ENCODE peak calls at places on chromosomes 13 and 19, in four cellular contexts. One of them, this sample, is unnamed.

GRCh38 chr13:109684836-109685602 is 101.4 kb downstream of the IRS2 start:
- DNase-seq in H9: no peak
- DNase-seq in stimulated activated CD4-positive, alpha-beta T cell treated with anti-CD3 and anti-CD28 coated beads, TNF-alpha, amount 100 ng/mL, for 4 hours: no peak
- DNase-seq in foreskin fibroblast: no peak
- DNase-seq in this sample: no peak

GRCh38 chr13:77143325-77143907 is 116.5 kb upstream of the FBXL3 start:
- DNase-seq in H9: no peak
- DNase-seq in stimulated activated CD4-positive, alpha-beta T cell treated with anti-CD3 and anti-CD28 coated beads, TNF-alpha, amount 100 ng/mL, for 4 hours: no peak
- DNase-seq in foreskin fibroblast: peak
- DNase-seq in this sample: no peak

GRCh38 chr13:43272866-43273265 is 249.5 kb downstream of the DNAJC15 start:
- DNase-seq in H9: no peak
- DNase-seq in stimulated activated CD4-positive, alpha-beta T cell treated with anti-CD3 and anti-CD28 coated beads, TNF-alpha, amount 100 ng/mL, for 4 hours: no peak
- DNase-seq in foreskin fibroblast: no peak
- DNase-seq in this sample: no peak

GRCh38 chr19:47414469-47414868 is 4.9 kb downstream of the MEIS3 start:
- DNase-seq in H9: no peak
- DNase-seq in stimulated activated CD4-positive, alpha-beta T cell treated with anti-CD3 and anti-CD28 coated beads, TNF-alpha, amount 100 ng/mL, for 4 hours: no peak
- DNase-seq in foreskin fibroblast: no peak
- DNase-seq in this sample: peak

GRCh38 chr19:46791944-46792343 is 3.5 kb upstream of the SLC1A5 start:
- DNase-seq in H9: no peak
- DNase-seq in stimulated activated CD4-positive, alpha-beta T cell treated with anti-CD3 and anti-CD28 coated beads, TNF-alpha, amount 100 ng/mL, for 4 hours: no peak
- DNase-seq in foreskin fibroblast: no peak
- DNase-seq in this sample: peak

GRCh38 chr13:40221131-40221459 is 445.3 kb downstream of the FOXO1 start:
- DNase-seq in H9: no peak
- DNase-seq in stimulated activated CD4-positive, alpha-beta T cell treated with anti-CD3 and anti-CD28 coated beads, TNF-alpha, amount 100 ng/mL, for 4 hours: no peak
- DNase-seq in foreskin fibroblast: no peak
- DNase-seq in this sample: no peak

GRCh38 chr19:6270076-6270745 is 9.6 kb downstream of the MLLT1 start:
- DNase-seq in H9: no peak
- DNase-seq in stimulated activated CD4-positive, alpha-beta T cell treated with anti-CD3 and anti-CD28 coated beads, TNF-alpha, amount 100 ng/mL, for 4 hours: no peak
- DNase-seq in foreskin fibroblast: no peak
- DNase-seq in this sample: no peak

GRCh38 chr13:80251403-80251802 is 89.5 kb downstream of the SPRY2 start:
- DNase-seq in H9: no peak
- DNase-seq in stimulated activated CD4-positive, alpha-beta T cell treated with anti-CD3 and anti-CD28 coated beads, TNF-alpha, amount 100 ng/mL, for 4 hours: no peak
- DNase-seq in foreskin fibroblast: peak
- DNase-seq in this sample: no peak

GRCh38 chr13:23776698-23777570 is 112.3 kb downstream of the MIPEP start:
- DNase-seq in H9: no peak
- DNase-seq in stimulated activated CD4-positive, alpha-beta T cell treated with anti-CD3 and anti-CD28 coated beads, TNF-alpha, amount 100 ng/mL, for 4 hours: no peak
- DNase-seq in foreskin fibroblast: no peak
- DNase-seq in this sample: no peak

GRCh38 chr13:50353651-50354415 is 338.6 kb downstream of the KCNRG start:
- DNase-seq in H9: no peak
- DNase-seq in stimulated activated CD4-positive, alpha-beta T cell treated with anti-CD3 and anti-CD28 coated beads, TNF-alpha, amount 100 ng/mL, for 4 hours: no peak
- DNase-seq in foreskin fibroblast: peak
- DNase-seq in this sample: no peak

GRCh38 chr13:27110056-27110746 is 61.4 kb downstream of the USP12 start:
- DNase-seq in H9: no peak
- DNase-seq in stimulated activated CD4-positive, alpha-beta T cell treated with anti-CD3 and anti-CD28 coated beads, TNF-alpha, amount 100 ng/mL, for 4 hours: no peak
- DNase-seq in foreskin fibroblast: no peak
- DNase-seq in this sample: no peak

GRCh38 chr13:89204435-89204834 is 1533.3 kb downstream of the SLITRK5 start:
- DNase-seq in H9: no peak
- DNase-seq in stimulated activated CD4-positive, alpha-beta T cell treated with anti-CD3 and anti-CD28 coated beads, TNF-alpha, amount 100 ng/mL, for 4 hours: no peak
- DNase-seq in foreskin fibroblast: no peak
- DNase-seq in this sample: no peak

GRCh38 chr19:17610384-17610783 is 54.9 kb downstream of the COLGALT1 start:
- DNase-seq in H9: no peak
- DNase-seq in stimulated activated CD4-positive, alpha-beta T cell treated with anti-CD3 and anti-CD28 coated beads, TNF-alpha, amount 100 ng/mL, for 4 hours: no peak
- DNase-seq in foreskin fibroblast: peak
- DNase-seq in this sample: no peak

GRCh38 chr19:10800488-10800887 is 35.5 kb downstream of the TMED1 start:
- DNase-seq in H9: no peak
- DNase-seq in stimulated activated CD4-positive, alpha-beta T cell treated with anti-CD3 and anti-CD28 coated beads, TNF-alpha, amount 100 ng/mL, for 4 hours: no peak
- DNase-seq in foreskin fibroblast: peak
- DNase-seq in this sample: no peak

GRCh38 chr19:18128044-18128443 is 24.9 kb upstream of the PIK3R2 start:
- DNase-seq in H9: no peak
- DNase-seq in stimulated activated CD4-positive, alpha-beta T cell treated with anti-CD3 and anti-CD28 coated beads, TNF-alpha, amount 100 ng/mL, for 4 hours: no peak
- DNase-seq in foreskin fibroblast: peak
- DNase-seq in this sample: no peak

GRCh38 chr19:45507864-45508680 is 793 bp downstream of the VASP start:
- DNase-seq in H9: peak
- DNase-seq in stimulated activated CD4-positive, alpha-beta T cell treated with anti-CD3 and anti-CD28 coated beads, TNF-alpha, amount 100 ng/mL, for 4 hours: peak
- DNase-seq in foreskin fibroblast: peak
- DNase-seq in this sample: peak

GRCh38 chr19:2634960-2635359 is 67.5 kb downstream of the GNG7 start:
- DNase-seq in H9: no peak
- DNase-seq in stimulated activated CD4-positive, alpha-beta T cell treated with anti-CD3 and anti-CD28 coated beads, TNF-alpha, amount 100 ng/mL, for 4 hours: no peak
- DNase-seq in foreskin fibroblast: no peak
- DNase-seq in this sample: no peak

GRCh38 chr19:34994643-34995471 is 5.3 kb upstream of the GRAMD1A start:
- DNase-seq in H9: no peak
- DNase-seq in stimulated activated CD4-positive, alpha-beta T cell treated with anti-CD3 and anti-CD28 coated beads, TNF-alpha, amount 100 ng/mL, for 4 hours: no peak
- DNase-seq in foreskin fibroblast: no peak
- DNase-seq in this sample: no peak

GRCh38 chr13:100428966-100429365 is 159.6 kb downstream of the GGACT start:
- DNase-seq in H9: no peak
- DNase-seq in stimulated activated CD4-positive, alpha-beta T cell treated with anti-CD3 and anti-CD28 coated beads, TNF-alpha, amount 100 ng/mL, for 4 hours: no peak
- DNase-seq in foreskin fibroblast: peak
- DNase-seq in this sample: no peak

GRCh38 chr19:12802267-12803106 is 618 bp downstream of the THSD8 start:
- DNase-seq in H9: no peak
- DNase-seq in stimulated activated CD4-positive, alpha-beta T cell treated with anti-CD3 and anti-CD28 coated beads, TNF-alpha, amount 100 ng/mL, for 4 hours: no peak
- DNase-seq in foreskin fibroblast: peak
- DNase-seq in this sample: no peak

GRCh38 chr13:67281476-67281875 is 51.3 kb upstream of the PCDH9 start:
- DNase-seq in H9: no peak
- DNase-seq in stimulated activated CD4-positive, alpha-beta T cell treated with anti-CD3 and anti-CD28 coated beads, TNF-alpha, amount 100 ng/mL, for 4 hours: no peak
- DNase-seq in foreskin fibroblast: no peak
- DNase-seq in this sample: no peak

This sample was measured in ELF-1.